ENCODE peak calls at places on chromosomes 6 and 20, in seven cellular contexts. I is NCI-H69; N is HFFc6; Q is activated T-helper 1 cell treated with anti-CD3 and anti-CD28 coated beads, Interleukin-12 subunit alpha, Interleukin-12 subunit beta, Interleukin-2, Interleukin-4 antibody, amounts not matched to agents 30 ng/mL and 10 ng/mL and 1 ng/mL, durations not matched to agents 14 hours and 24 hours and 36 hours; T is fibroblast of pulmonary artery; C is HEK293T; F is iris pigment epithelial cell. U is an unnamed sample.

GRCh38 chr6:52132326-52132725 is 44.9 kb upstream of the PKHD1 start:
- DNase-seq in I (no peak), N (no peak), Q (no peak), T (no peak), C (no peak), F (no peak), U (no peak)

GRCh38 chr20:9202440-9203080 is 133.7 kb downstream of the PLCB4 start:
- DNase-seq in I (peak), N (no peak), Q (no peak), T (no peak), C (no peak), F (no peak), U (no peak)

GRCh38 chr20:25057234-25058050 is 497 bp downstream of the ACSS1 start:
- DNase-seq in I (peak), N (peak), Q (peak), T (peak), C (peak), F (peak), U (peak)

GRCh38 chr20:52118696-52119095 is 72.9 kb downstream of the ZFP64 start:
- DNase-seq in I (no peak), N (no peak), Q (no peak), T (no peak), C (no peak), F (no peak), U (no peak)

GRCh38 chr20:60331688-60332300 is 373.6 kb downstream of the CDH26 start:
- DNase-seq in I (no peak), N (no peak), Q (no peak), T (no peak), C (no peak), F (no peak), U (no peak)

GRCh38 chr6:139068846-139069245 is 40.3 kb downstream of the ABRACL start:
- DNase-seq in I (no peak), N (no peak), Q (no peak), T (no peak), C (no peak), F (no peak), U (no peak)

GRCh38 chr6:156617376-156617775 is 159.8 kb upstream of the ARID1B start:
- DNase-seq in I (peak), N (no peak), Q (no peak), T (peak), C (peak), F (peak), U (no peak)

GRCh38 chr6:90691823-90692222 is 105.0 kb upstream of the MAP3K7 start:
- DNase-seq in I (peak), N (no peak), Q (no peak), T (no peak), C (no peak), F (no peak), U (no peak)

GRCh38 chr20:19047040-19047950 is 165.1 kb upstream of the SLC24A3 start:
- DNase-seq in I (no peak), N (no peak), Q (no peak), T (no peak), C (no peak), F (no peak), U (no peak)

GRCh38 chr20:54063998-54064676 is 6.3 kb downstream of the BCAS1 start:
- DNase-seq in I (no peak), N (no peak), Q (no peak), T (no peak), C (no peak), F (no peak), U (no peak)

GRCh38 chr6:42819803-42820508 is 38.1 kb downstream of the BICRAL start:
- DNase-seq in I (peak), N (no peak), Q (no peak), T (peak), C (peak), F (no peak), U (no peak)

GRCh38 chr20:62635852-62636251 is 6.5 kb upstream of the SLCO4A1 start:
- DNase-seq in I (no peak), N (no peak), Q (no peak), T (no peak), C (no peak), F (no peak), U (no peak)

GRCh38 chr20:25195962-25196700 is 619 bp downstream of the ENTPD6 start:
- DNase-seq in I (peak), N (peak), Q (no peak), T (no peak), C (peak), F (no peak), U (peak)

GRCh38 chr6:161498359-161498758 is 224.5 kb upstream of the AGPAT4 start:
- DNase-seq in I (peak), N (no peak), Q (no peak), T (peak), C (peak), F (peak), U (peak)

GRCh38 chr20:45077559-45077958 is 23.4 kb downstream of the KCNS1 start:
- DNase-seq in I (no peak), N (no peak), Q (no peak), T (no peak), C (no peak), F (no peak), U (no peak)

GRCh38 chr6:30091577-30092381 is 16.2 kb upstream of the RNF39 start:
- DNase-seq in I (peak), N (peak), Q (no peak), T (peak), C (no peak), F (peak), U (peak)

GRCh38 chr20:58652606-58653303 is 1.7 kb downstream of the STX16 start:
- DNase-seq in I (no peak), N (no peak), Q (no peak), T (no peak), C (no peak), F (peak), U (no peak)

U was measured in IMR-90.